ENCODE peak calls at places on chromosomes 6 and 20, in four cellular contexts. Q is cardiac fibroblast, W is epithelial cell of esophagus, X is epithelial cell of proximal tubule. S is an unnamed sample.

GRCh38 chr6:10617008-10617696 is 77.3 kb downstream of the C6orf52 start:
- DNase-seq in Q (no peak), W (no peak), X (no peak), S (no peak)

GRCh38 chr20:37615507-37616425 is 78.1 kb upstream of the CTNNBL1 start:
- DNase-seq in Q (peak; percentile 46), W (peak; percentile 70), X (no peak), S (no peak)

GRCh38 chr6:25354078-25354940 is 75.1 kb downstream of the CARMIL1 start:
- DNase-seq in Q (no peak), W (no peak), X (no peak), S (no peak)

GRCh38 chr6:26071135-26071534 is 16.1 kb upstream of the HFE start:
- DNase-seq in Q (no peak), W (no peak), X (no peak), S (no peak)

GRCh38 chr6:13355043-13355945 is 27.0 kb upstream of the TBC1D7 start:
- DNase-seq in Q (peak; percentile 96), W (peak; percentile 93), X (peak; percentile 69), S (no peak)

GRCh38 chr20:59992531-59992930 is 34.3 kb downstream of the CDH26 start:
- DNase-seq in Q (peak; percentile 22), W (peak; percentile 16), X (no peak), S (no peak)

GRCh38 chr6:40349092-40349491 is 238.1 kb downstream of the LRFN2 start:
- DNase-seq in Q (no peak), W (no peak), X (no peak), S (no peak)

GRCh38 chr6:118377711-118378414 is 170.2 kb upstream of the PLN start:
- DNase-seq in Q (no peak), W (no peak), X (no peak), S (no peak)

GRCh38 chr6:122806290-122806689 is 17.2 kb downstream of the SMPDL3A start:
- DNase-seq in Q (no peak), W (no peak), X (no peak), S (no peak)

GRCh38 chr6:141562181-141562800 is 570.4 kb upstream of the GJE1 start:
- DNase-seq in Q (no peak), W (no peak), X (no peak), S (no peak)

GRCh38 chr20:44664127-44664526 is 12.6 kb upstream of the ADA start:
- DNase-seq in Q (no peak), W (no peak), X (no peak), S (no peak)

GRCh38 chr20:23125159-23125558 is 39.0 kb upstream of the CD93 start:
- DNase-seq in Q (no peak), W (no peak), X (no peak), S (no peak)

GRCh38 chr20:47126709-47127108 is 229.8 kb downstream of the ZMYND8 start:
- DNase-seq in Q (peak; percentile 81), W (no peak), X (peak; percentile 60), S (no peak)

GRCh38 chr6:15512126-15512525 is 150.7 kb downstream of the DTNBP1 start:
- DNase-seq in Q (no peak), W (no peak), X (no peak), S (no peak)

GRCh38 chr6:166459906-166460305 is 77.2 kb upstream of the MPC1 start:
- DNase-seq in Q (no peak), W (no peak), X (no peak), S (no peak)

GRCh38 chr20:33667245-33668086 is 723 bp downstream of the ACTL10 start:
- DNase-seq in Q (peak; percentile 78), W (peak; percentile 78), X (no peak), S (no peak)

GRCh38 chr20:40589581-40589980 is 99.5 kb downstream of the MAFB start:
- DNase-seq in Q (no peak), W (no peak), X (no peak), S (no peak)

GRCh38 chr6:122400121-122400450 is 634 bp downstream of the HSF2 start:
- DNase-seq in Q (peak; percentile 27), W (peak; percentile 14), X (no peak), S (peak; percentile 4)

GRCh38 chr20:20075032-20075431 is 22.7 kb downstream of the CFAP61 start:
- DNase-seq in Q (no peak), W (no peak), X (no peak), S (no peak)

GRCh38 chr6:71284785-71285184 is 3.8 kb upstream of the OGFRL1 start:
- DNase-seq in Q (no peak), W (peak; percentile 91), X (no peak), S (no peak)

GRCh38 chr6:164967102-164967501 is 342.3 kb downstream of the C6orf118 start:
- DNase-seq in Q (no peak), W (no peak), X (no peak), S (no peak)

DNA sequence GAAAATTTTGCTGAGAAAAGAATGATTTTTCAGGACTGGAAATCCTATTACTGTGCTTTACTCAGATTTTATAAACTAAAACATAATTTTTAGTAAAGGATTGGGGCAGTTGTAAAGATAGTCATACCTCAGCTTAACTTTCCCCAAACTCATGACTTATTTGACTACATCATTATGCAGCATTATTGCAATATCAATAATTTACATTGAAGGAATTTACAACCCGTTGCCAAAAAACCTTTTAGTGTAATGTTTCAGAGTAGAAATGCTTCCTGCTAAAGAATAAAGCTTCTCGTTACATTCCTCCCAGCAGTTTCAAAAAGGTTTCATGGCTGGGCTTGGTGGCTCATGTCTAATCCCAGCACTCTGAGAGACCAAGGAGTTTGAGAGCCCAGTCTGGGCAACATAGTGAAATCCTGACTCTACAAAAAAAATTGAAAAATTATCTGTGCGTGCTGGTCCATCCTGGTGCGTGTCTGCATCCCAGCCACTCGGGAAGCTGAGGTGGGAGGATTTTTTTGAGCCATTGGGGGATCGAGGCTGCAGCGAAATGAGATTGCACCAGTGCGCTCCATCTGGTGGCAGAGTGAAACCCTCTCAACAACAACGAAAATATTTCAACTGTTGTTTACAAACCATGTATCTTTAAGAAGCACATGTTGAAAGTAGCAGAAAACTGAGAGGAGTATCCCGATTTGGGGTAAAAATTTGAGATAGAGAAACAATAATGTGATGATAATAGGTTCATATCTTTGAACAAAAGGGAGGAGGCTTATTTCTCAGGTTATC is 4.4 kb downstream of the AMD1 start:
- DNase-seq in Q (peak; percentile 30), W (peak; percentile 43), X (no peak), S (no peak)
- H3K4me3 ChIP-seq in Q (no peak overlapping the region), W (peak overlapping the region; percentile 22), X (peak overlapping the region; percentile 91), S (no peak overlapping the region)

DNA sequence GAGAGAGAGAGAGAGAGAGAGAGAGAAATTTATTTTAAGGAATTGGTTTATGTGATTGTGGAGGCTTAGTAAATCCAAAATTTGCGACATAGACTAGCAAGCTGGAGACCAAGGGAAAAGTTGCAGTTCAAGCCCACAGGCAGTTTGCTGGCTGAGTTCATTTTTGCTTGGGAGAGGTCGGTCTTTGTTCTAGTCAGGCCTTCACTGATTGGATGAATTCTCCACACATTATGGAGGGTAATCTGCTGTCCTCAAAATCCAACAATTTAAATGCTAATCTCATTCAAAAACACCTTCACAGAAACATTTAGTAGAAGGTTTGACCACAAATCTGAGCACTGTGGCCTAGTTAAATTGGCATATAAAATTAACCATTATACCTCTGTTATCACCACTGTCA is 439.6 kb downstream of the EPM2A start:
- DNase-seq in Q (no peak), W (no peak), X (no peak), S (no peak)
- TF ChIP-seq CTCF in Q (no peak), W (no peak), X (no peak), S (no peak)

GRCh38 chr20:32164984-32165735 is 42.4 kb downstream of the PLAGL2 start:
- DNase-seq in Q (peak; percentile 20), W (no peak), X (no peak), S (no peak)
- H3K4me3 ChIP-seq in Q (no peak overlapping the region), W (no peak overlapping the region), X (no peak overlapping the region), S (no peak overlapping the region)

DNA sequence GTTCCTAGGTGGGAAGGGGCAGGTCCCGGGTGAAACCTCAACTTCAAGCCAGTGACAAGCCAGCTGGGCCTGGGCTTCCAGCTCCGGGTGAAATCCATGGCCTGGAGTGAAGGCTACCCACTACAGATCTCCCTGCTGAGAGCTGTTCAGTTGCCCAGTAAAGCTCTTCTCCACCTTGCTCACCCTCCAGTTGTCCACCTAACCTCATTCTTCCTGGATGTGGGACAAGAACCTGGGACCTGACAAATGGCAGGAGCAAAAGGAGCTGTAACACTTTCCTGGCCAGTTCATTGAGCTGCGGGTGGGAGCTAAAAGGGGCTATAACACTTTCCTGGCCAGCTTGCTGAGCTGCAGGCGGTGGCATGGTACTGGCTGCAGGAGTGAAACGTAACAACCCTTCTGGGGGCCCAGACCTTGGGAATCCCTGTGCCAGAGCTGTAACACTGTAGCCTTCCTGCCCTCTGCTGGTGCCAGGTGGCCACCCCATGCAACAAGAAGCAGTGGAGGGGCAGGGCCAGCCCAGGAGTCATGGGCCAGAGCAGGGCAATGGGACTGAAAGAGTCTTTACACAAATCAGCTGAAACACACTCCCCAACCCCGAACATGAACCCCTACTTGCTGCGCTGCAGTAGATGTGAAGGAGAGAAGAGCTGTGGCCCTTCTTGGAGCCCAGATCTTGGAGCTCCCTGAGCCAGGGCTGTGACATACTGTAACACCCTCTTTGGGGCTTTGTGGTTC is 3.6 kb upstream of the HINT3 start:
- DNase-seq in Q (peak; percentile 47), W (peak; percentile 44), X (no peak), S (no peak)
- TF ChIP-seq CTCF in Q (peak; percentile 66), W (peak; percentile 45), X (peak; percentile 61), S (no peak)

GRCh38 chr6:142821164-142821716 is 123.7 kb downstream of the HIVEP2 start:
- DNase-seq in Q (no peak), W (no peak), X (no peak), S (no peak)
- H3K4me3 ChIP-seq in Q (no peak overlapping the region), W (no peak overlapping the region), X (no peak overlapping the region), S (no peak overlapping the region)

GRCh38 chr6:137044366-137045220 is at the start of gene IL20RA:
- DNase-seq in Q (no peak), W (no peak), X (no peak), S (no peak)
- TF ChIP-seq CTCF in Q (no peak), W (no peak), X (no peak), S (no peak)

DNA sequence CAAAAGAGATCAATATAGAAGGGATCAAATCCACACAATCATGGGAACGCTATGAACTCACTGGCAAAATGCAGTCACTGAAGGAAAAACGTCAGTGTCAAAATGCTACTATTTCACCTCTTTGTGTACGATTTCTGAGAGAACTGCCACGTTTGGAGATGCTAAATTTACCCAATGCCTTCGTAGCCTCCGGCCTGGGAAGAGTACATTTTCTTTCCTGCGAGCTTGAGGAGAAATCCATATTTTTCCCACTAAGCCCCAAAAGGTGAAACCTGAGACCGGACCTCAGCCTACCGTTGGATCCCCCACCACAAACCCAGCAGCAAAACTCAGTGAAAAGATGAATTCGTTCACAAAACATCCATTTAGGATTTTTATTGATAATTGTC is 131.7 kb downstream of the GPX5 start:
- DNase-seq in Q (no peak), W (no peak), X (no peak), S (no peak)
- H3K4me3 ChIP-seq in Q (peak overlapping the region; percentile 22), W (peak overlapping the region; percentile 20), X (peak overlapping the region; percentile 58), S (peak overlapping the region; percentile 72)

GRCh38 chr6:116764557-116764960 is 960 bp downstream of the FAM162B start:
- DNase-seq in Q (peak; percentile 54), W (no peak), X (no peak), S (no peak)
- TF ChIP-seq CTCF in Q (no peak), W (no peak), X (no peak), S (no peak)

GRCh38 chr6:35215665-35216411 is 2.1 kb downstream of the SCUBE3 start:
- DNase-seq in Q (no peak), W (no peak), X (no peak), S (no peak)

GRCh38 chr6:35216832-35217811 is 3.4 kb downstream of the SCUBE3 start:
- DNase-seq in Q (no peak), W (no peak), X (no peak), S (no peak)

GRCh38 chr6:35214869-35215664 is 1.3 kb downstream of the SCUBE3 start:
- DNase-seq in Q (no peak), W (no peak), X (no peak), S (no peak)

GRCh38 chr6:35218021-35218420 is 4.3 kb downstream of the SCUBE3 start:
- DNase-seq in Q (peak; percentile 49), W (peak; percentile 46), X (no peak), S (no peak)

GRCh38 chr6:35216412-35216732 is 2.6 kb downstream of the SCUBE3 start:
- DNase-seq in Q (no peak), W (no peak), X (no peak), S (no peak)
- H3K4me3 ChIP-seq in Q (no peak overlapping the region), W (no peak overlapping the region), X (no peak overlapping the region), S (peak overlapping the region; percentile 84)